ENCODE peak calls at places on chromosomes 2 and 18, in eight cellular contexts. U, Q, G, C, N, M, A and Z are unnamed samples.

GRCh38 chr2:112627060-112628040 is 18.4 kb upstream of the SLC20A1 start:
- DNase-seq in U (peak), Q (peak), G (no peak), C (no peak), N (no peak), M (peak), A (no peak), Z (no peak)

GRCh38 chr2:22450831-22451230 is 934.1 kb upstream of the KLHL29 start:
- DNase-seq in U (no peak), Q (no peak), G (no peak), C (no peak), N (no peak), M (no peak), A (peak), Z (no peak)

GRCh38 chr18:63832470-63832869 is 55.0 kb upstream of the SERPINB2 start:
- DNase-seq in U (peak), Q (no peak), G (no peak), C (no peak), N (no peak), M (no peak), A (no peak), Z (peak)

GRCh38 chr2:38261569-38262513 is 115.2 kb downstream of the ATL2 start:
- DNase-seq in U (no peak), Q (no peak), G (no peak), C (peak), N (no peak), M (no peak), A (no peak), Z (no peak)

GRCh38 chr2:154804451-154804850 is 106.0 kb downstream of the KCNJ3 start:
- DNase-seq in U (no peak), Q (no peak), G (no peak), C (no peak), N (no peak), M (no peak), A (no peak), Z (no peak)

GRCh38 chr2:3305952-3306351 is 71.7 kb downstream of the EIPR1 start:
- DNase-seq in U (no peak), Q (no peak), G (no peak), C (no peak), N (no peak), M (no peak), A (no peak), Z (no peak)

GRCh38 chr2:233091595-233092375 is 31.6 kb downstream of the INPP5D start:
- DNase-seq in U (no peak), Q (no peak), G (no peak), C (no peak), N (no peak), M (no peak), A (no peak), Z (no peak)

GRCh38 chr2:191218292-191218898 is 26.8 kb upstream of the MYO1B start:
- DNase-seq in U (peak), Q (peak), G (peak), C (peak), N (no peak), M (peak), A (peak), Z (no peak)

GRCh38 chr18:64171576-64171975 is 22.7 kb upstream of the LINC00305 start:
- DNase-seq in U (no peak), Q (no peak), G (no peak), C (no peak), N (no peak), M (no peak), A (no peak), Z (no peak)

GRCh38 chr2:235347691-235348090 is 146.2 kb upstream of the AGAP1 start:
- DNase-seq in U (peak), Q (no peak), G (no peak), C (no peak), N (no peak), M (peak), A (no peak), Z (no peak)

GRCh38 chr2:69985684-69986083 is 24.3 kb upstream of the ASPRV1 start:
- DNase-seq in U (no peak), Q (no peak), G (no peak), C (no peak), N (no peak), M (no peak), A (no peak), Z (no peak)

GRCh38 chr2:173672573-173673340 is 292.4 kb downstream of the SP3 start:
- DNase-seq in U (no peak), Q (no peak), G (no peak), C (no peak), N (no peak), M (no peak), A (no peak), Z (no peak)

GRCh38 chr2:198127627-198128026 is 323.2 kb downstream of the PLCL1 start:
- DNase-seq in U (peak), Q (peak), G (peak), C (peak), N (peak), M (peak), A (peak), Z (peak)

GRCh38 chr18:75247601-75248421 is 37.2 kb downstream of the TSHZ1 start:
- DNase-seq in U (peak), Q (no peak), G (no peak), C (no peak), N (no peak), M (peak), A (no peak), Z (no peak)

GRCh38 chr18:35478520-35479435 is 19.0 kb downstream of the INO80C start:
- DNase-seq in U (peak), Q (no peak), G (no peak), C (peak), N (peak), M (peak), A (no peak), Z (peak)

GRCh38 chr18:5197461-5197860 is 404 bp upstream of the AKAIN1 start:
- DNase-seq in U (no peak), Q (no peak), G (no peak), C (no peak), N (no peak), M (no peak), A (peak), Z (no peak)

GRCh38 chr2:240464514-240465241 is 29.2 kb downstream of the GPC1 start:
- DNase-seq in U (no peak), Q (no peak), G (no peak), C (no peak), N (no peak), M (no peak), A (no peak), Z (no peak)

GRCh38 chr2:238032755-238033337 is 28.0 kb upstream of the SCLY start:
- DNase-seq in U (no peak), Q (no peak), G (no peak), C (no peak), N (no peak), M (no peak), A (no peak), Z (no peak)

GRCh38 chr2:36812196-36812595 is 115.7 kb downstream of the VIT start:
- DNase-seq in U (no peak), Q (no peak), G (no peak), C (no peak), N (peak), M (no peak), A (no peak), Z (no peak)

GRCh38 chr2:152171733-152172132 is 3.8 kb downstream of the STAM2 start:
- DNase-seq in U (no peak), Q (no peak), G (no peak), C (no peak), N (no peak), M (no peak), A (no peak), Z (no peak)

GRCh38 chr18:28067346-28067745 is 109.6 kb downstream of the CDH2 start:
- DNase-seq in U (no peak), Q (no peak), G (no peak), C (no peak), N (no peak), M (no peak), A (no peak), Z (no peak)

GRCh38 chr2:121888189-121888557 is 132.7 kb downstream of the TSN start:
- DNase-seq in U (no peak), Q (no peak), G (peak), C (peak), N (peak), M (no peak), A (no peak), Z (peak)

GRCh38 chr2:239252433-239253200 is 148.2 kb downstream of the HDAC4 start:
- DNase-seq in U (no peak), Q (peak), G (no peak), C (no peak), N (no peak), M (peak), A (no peak), Z (no peak)

GRCh38 chr2:133146893-133147292 is 421.4 kb downstream of the NCKAP5 start:
- DNase-seq in U (peak), Q (no peak), G (no peak), C (no peak), N (no peak), M (peak), A (no peak), Z (no peak)

GRCh38 chr2:234905547-234906260 is 46.1 kb upstream of the SH3BP4 start:
- DNase-seq in U (peak), Q (no peak), G (no peak), C (no peak), N (no peak), M (peak), A (no peak), Z (no peak)

GRCh38 chr18:64244571-64244970 is 95.7 kb upstream of the LINC00305 start:
- DNase-seq in U (no peak), Q (no peak), G (no peak), C (no peak), N (no peak), M (no peak), A (no peak), Z (no peak)

GRCh38 chr2:233802132-233802815 is 24.1 kb downstream of the MROH2A start:
- DNase-seq in U (no peak), Q (no peak), G (no peak), C (no peak), N (no peak), M (no peak), A (no peak), Z (no peak)

GRCh38 chr2:70964596-70965386 is 13.6 kb upstream of the ANKRD53 start:
- DNase-seq in U (peak), Q (no peak), G (peak), C (peak), N (peak), M (no peak), A (no peak), Z (no peak)

GRCh38 chr2:181672255-181673008 is 7.9 kb downstream of the NEUROD1 start:
- DNase-seq in U (no peak), Q (no peak), G (no peak), C (no peak), N (no peak), M (no peak), A (no peak), Z (no peak)

GRCh38 chr2:127615511-127616166 is 30.3 kb upstream of the GPR17 start:
- DNase-seq in U (no peak), Q (no peak), G (no peak), C (no peak), N (no peak), M (peak), A (no peak), Z (no peak)